ENCODE peak calls at places on chromosomes 16 and 17, in nine cellular contexts. B, D, Z, I, E, U, V, T and M are unnamed samples.
A peak's percentile ranks its signal among the peaks of the same experiment; 100 is the strongest.

GRCh38 chr17:81651692-81652091 is 4.7 kb downstream of the PDE6G start:
- DNase-seq in B (peak; percentile 96), Z (peak; percentile 88), E (no peak), V (peak; percentile 92), U (peak; percentile 59), T (peak; percentile 84), I (no peak), D (no peak), M (no peak)

GRCh38 chr17:74123350-74123749 is 80.1 kb upstream of the RPL38 start:
- DNase-seq in B (no peak), E (no peak), Z (peak; percentile 24), V (no peak), I (no peak), D (no peak), U (no peak), T (no peak), M (no peak)

GRCh38 chr17:37092041-37092440 is 143.3 kb downstream of the AATF start:
- DNase-seq in T (no peak), V (peak; percentile 38), B (peak; percentile 74), U (no peak), I (no peak), Z (no peak), E (no peak), D (no peak), M (no peak)

GRCh38 chr16:12063435-12063834 is 86.9 kb downstream of the SNX29 start:
- DNase-seq in U (no peak), B (no peak), E (no peak), D (no peak), Z (no peak), I (no peak), T (no peak), V (no peak), M (no peak)

GRCh38 chr16:83727751-83728352 is 79.9 kb upstream of the HSBP1 start:
- DNase-seq in U (no peak), T (no peak), I (no peak), Z (no peak), D (no peak), V (no peak), B (no peak), E (no peak), M (no peak)

GRCh38 chr16:85238233-85238647 is 126.0 kb upstream of the CIBAR2 start:
- DNase-seq in Z (peak; percentile 91), E (peak; percentile 77), D (no peak), T (peak; percentile 98), V (no peak), I (no peak), U (no peak), B (no peak), M (no peak)

GRCh38 chr16:51374346-51374745 is 223.3 kb upstream of the SALL1 start:
- DNase-seq in T (peak; percentile 60), B (peak; percentile 78), V (no peak), I (no peak), E (no peak), U (peak; percentile 44), D (no peak), Z (peak; percentile 87), M (no peak)

GRCh38 chr17:57931488-57932137 is 23.6 kb downstream of the CUEDC1 start:
- DNase-seq in E (no peak), T (no peak), U (no peak), Z (no peak), V (no peak), B (no peak), I (no peak), D (no peak), M (no peak)

GRCh38 chr17:20930065-20930760 is 112.6 kb downstream of the USP22 start:
- DNase-seq in V (no peak), B (no peak), Z (peak; percentile 33), E (no peak), U (no peak), D (no peak), I (no peak), T (peak; percentile 18), M (no peak)

GRCh38 chr17:38560503-38561318 is 45.0 kb downstream of the SRCIN1 start:
- DNase-seq in T (peak; percentile 53), U (no peak), V (no peak), B (peak; percentile 40), I (no peak), E (no peak), Z (peak; percentile 57), D (no peak), M (no peak)